ENCODE peak calls at places on chromosomes 13 and 19, in seven cellular contexts. One of them, this sample, is unnamed.

GRCh38 chr19:47649588-47649987 is 40.7 kb downstream of the BICRA start:
- DNase-seq in CD8-positive, alpha-beta memory T cell: no peak
- DNase-seq in WERI-Rb-1: no peak
- DNase-seq in heart right ventricle: no peak
- DNase-seq in IMR-90: no peak
- DNase-seq in CD4-positive, CD25-positive, alpha-beta regulatory T cell: no peak
- DNase-seq in naive thymus-derived CD4-positive, alpha-beta T cell: no peak
- DNase-seq in this sample: no peak

GRCh38 chr13:110116072-110116487 is 190.9 kb downstream of the COL4A1 start:
- DNase-seq in CD8-positive, alpha-beta memory T cell: no peak
- DNase-seq in WERI-Rb-1: peak; percentile 78
- DNase-seq in heart right ventricle: peak; percentile 67
- DNase-seq in IMR-90: peak; percentile 60
- DNase-seq in CD4-positive, CD25-positive, alpha-beta regulatory T cell: peak; percentile 10
- DNase-seq in naive thymus-derived CD4-positive, alpha-beta T cell: peak; percentile 33
- DNase-seq in this sample: peak; percentile 24

GRCh38 chr13:48853381-48854102 is 122.2 kb upstream of the FNDC3A start:
- DNase-seq in CD8-positive, alpha-beta memory T cell: no peak
- DNase-seq in WERI-Rb-1: no peak
- DNase-seq in heart right ventricle: no peak
- DNase-seq in IMR-90: peak; percentile 67
- DNase-seq in CD4-positive, CD25-positive, alpha-beta regulatory T cell: no peak
- DNase-seq in naive thymus-derived CD4-positive, alpha-beta T cell: no peak
- DNase-seq in this sample: no peak

GRCh38 chr19:28424041-28424440 is 788.9 kb downstream of the UQCRFS1 start:
- DNase-seq in CD8-positive, alpha-beta memory T cell: no peak
- DNase-seq in WERI-Rb-1: no peak
- DNase-seq in heart right ventricle: no peak
- DNase-seq in IMR-90: no peak
- DNase-seq in CD4-positive, CD25-positive, alpha-beta regulatory T cell: no peak
- DNase-seq in naive thymus-derived CD4-positive, alpha-beta T cell: no peak
- DNase-seq in this sample: no peak

GRCh38 chr19:29630661-29631060 is 24.6 kb downstream of the POP4 start:
- DNase-seq in CD8-positive, alpha-beta memory T cell: no peak
- DNase-seq in WERI-Rb-1: no peak
- DNase-seq in heart right ventricle: no peak
- DNase-seq in IMR-90: no peak
- DNase-seq in CD4-positive, CD25-positive, alpha-beta regulatory T cell: no peak
- DNase-seq in naive thymus-derived CD4-positive, alpha-beta T cell: no peak
- DNase-seq in this sample: no peak

GRCh38 chr13:23081901-23082300 is 98.9 kb upstream of the SGCG start:
- DNase-seq in CD8-positive, alpha-beta memory T cell: no peak
- DNase-seq in WERI-Rb-1: no peak
- DNase-seq in heart right ventricle: no peak
- DNase-seq in IMR-90: no peak
- DNase-seq in CD4-positive, CD25-positive, alpha-beta regulatory T cell: no peak
- DNase-seq in naive thymus-derived CD4-positive, alpha-beta T cell: no peak
- DNase-seq in this sample: no peak

GRCh38 chr19:11179716-11180297 is 17.5 kb downstream of the KANK2 start:
- DNase-seq in CD8-positive, alpha-beta memory T cell: no peak
- DNase-seq in WERI-Rb-1: no peak
- DNase-seq in heart right ventricle: no peak
- DNase-seq in IMR-90: no peak
- DNase-seq in CD4-positive, CD25-positive, alpha-beta regulatory T cell: no peak
- DNase-seq in naive thymus-derived CD4-positive, alpha-beta T cell: no peak
- DNase-seq in this sample: no peak

GRCh38 chr19:2460245-2460644 is 3.5 kb upstream of the LMNB2 start:
- DNase-seq in CD8-positive, alpha-beta memory T cell: no peak
- DNase-seq in WERI-Rb-1: no peak
- DNase-seq in heart right ventricle: no peak
- DNase-seq in IMR-90: no peak
- DNase-seq in CD4-positive, CD25-positive, alpha-beta regulatory T cell: no peak
- DNase-seq in naive thymus-derived CD4-positive, alpha-beta T cell: no peak
- DNase-seq in this sample: no peak

GRCh38 chr19:50607874-50608785 is 31.6 kb downstream of the SYT3 start:
- DNase-seq in CD8-positive, alpha-beta memory T cell: peak; percentile 60
- DNase-seq in WERI-Rb-1: peak; percentile 97
- DNase-seq in heart right ventricle: peak; percentile 72
- DNase-seq in IMR-90: peak; percentile 67
- DNase-seq in CD4-positive, CD25-positive, alpha-beta regulatory T cell: peak; percentile 60
- DNase-seq in naive thymus-derived CD4-positive, alpha-beta T cell: peak; percentile 21
- DNase-seq in this sample: peak; percentile 25

GRCh38 chr19:23558541-23558940 is 128.5 kb downstream of the ZNF675 start:
- DNase-seq in CD8-positive, alpha-beta memory T cell: no peak
- DNase-seq in WERI-Rb-1: no peak
- DNase-seq in heart right ventricle: no peak
- DNase-seq in IMR-90: no peak
- DNase-seq in CD4-positive, CD25-positive, alpha-beta regulatory T cell: no peak
- DNase-seq in naive thymus-derived CD4-positive, alpha-beta T cell: no peak
- DNase-seq in this sample: no peak

GRCh38 chr19:17866312-17867012 is 5.3 kb upstream of the SLC5A5 start:
- DNase-seq in CD8-positive, alpha-beta memory T cell: no peak
- DNase-seq in WERI-Rb-1: no peak
- DNase-seq in heart right ventricle: no peak
- DNase-seq in IMR-90: no peak
- DNase-seq in CD4-positive, CD25-positive, alpha-beta regulatory T cell: no peak
- DNase-seq in naive thymus-derived CD4-positive, alpha-beta T cell: no peak
- DNase-seq in this sample: no peak

GRCh38 chr19:3665681-3666544 is 34.4 kb downstream of the PIP5K1C start:
- DNase-seq in CD8-positive, alpha-beta memory T cell: peak; percentile 82
- DNase-seq in WERI-Rb-1: peak; percentile 67
- DNase-seq in heart right ventricle: peak; percentile 80
- DNase-seq in IMR-90: no peak
- DNase-seq in CD4-positive, CD25-positive, alpha-beta regulatory T cell: peak; percentile 73
- DNase-seq in naive thymus-derived CD4-positive, alpha-beta T cell: peak; percentile 81
- DNase-seq in this sample: peak; percentile 64

GRCh38 chr13:39052944-39053343 is 14.7 kb downstream of the NHLRC3 start:
- DNase-seq in CD8-positive, alpha-beta memory T cell: no peak
- DNase-seq in WERI-Rb-1: no peak
- DNase-seq in heart right ventricle: no peak
- DNase-seq in IMR-90: no peak
- DNase-seq in CD4-positive, CD25-positive, alpha-beta regulatory T cell: no peak
- DNase-seq in naive thymus-derived CD4-positive, alpha-beta T cell: no peak
- DNase-seq in this sample: no peak

GRCh38 chr13:26722321-26722720 is 38.3 kb downstream of the GPR12 start:
- DNase-seq in CD8-positive, alpha-beta memory T cell: no peak
- DNase-seq in WERI-Rb-1: no peak
- DNase-seq in heart right ventricle: no peak
- DNase-seq in IMR-90: no peak
- DNase-seq in CD4-positive, CD25-positive, alpha-beta regulatory T cell: no peak
- DNase-seq in naive thymus-derived CD4-positive, alpha-beta T cell: no peak
- DNase-seq in this sample: no peak

GRCh38 chr13:66967825-66968597 is 262.1 kb downstream of the PCDH9 start:
- DNase-seq in CD8-positive, alpha-beta memory T cell: no peak
- DNase-seq in WERI-Rb-1: no peak
- DNase-seq in heart right ventricle: no peak
- DNase-seq in IMR-90: peak; percentile 25
- DNase-seq in CD4-positive, CD25-positive, alpha-beta regulatory T cell: no peak
- DNase-seq in naive thymus-derived CD4-positive, alpha-beta T cell: no peak
- DNase-seq in this sample: no peak

GRCh38 chr13:89163081-89163480 is 1491.9 kb downstream of the SLITRK5 start:
- DNase-seq in CD8-positive, alpha-beta memory T cell: no peak
- DNase-seq in WERI-Rb-1: no peak
- DNase-seq in heart right ventricle: no peak
- DNase-seq in IMR-90: no peak
- DNase-seq in CD4-positive, CD25-positive, alpha-beta regulatory T cell: no peak
- DNase-seq in naive thymus-derived CD4-positive, alpha-beta T cell: no peak
- DNase-seq in this sample: no peak

GRCh38 chr13:75704194-75704941 is 68.2 kb downstream of the LMO7 start:
- DNase-seq in CD8-positive, alpha-beta memory T cell: no peak
- DNase-seq in WERI-Rb-1: no peak
- DNase-seq in heart right ventricle: no peak
- DNase-seq in IMR-90: peak; percentile 85
- DNase-seq in CD4-positive, CD25-positive, alpha-beta regulatory T cell: no peak
- DNase-seq in naive thymus-derived CD4-positive, alpha-beta T cell: no peak
- DNase-seq in this sample: no peak

GRCh38 chr13:111330211-111330610 is 9.8 kb downstream of the TEX29 start:
- DNase-seq in CD8-positive, alpha-beta memory T cell: no peak
- DNase-seq in WERI-Rb-1: no peak
- DNase-seq in heart right ventricle: no peak
- DNase-seq in IMR-90: no peak
- DNase-seq in CD4-positive, CD25-positive, alpha-beta regulatory T cell: no peak
- DNase-seq in naive thymus-derived CD4-positive, alpha-beta T cell: no peak
- DNase-seq in this sample: no peak

GRCh38 chr13:93397619-93398018 is 171.0 kb downstream of the GPC6 start:
- DNase-seq in CD8-positive, alpha-beta memory T cell: no peak
- DNase-seq in WERI-Rb-1: no peak
- DNase-seq in heart right ventricle: no peak
- DNase-seq in IMR-90: no peak
- DNase-seq in CD4-positive, CD25-positive, alpha-beta regulatory T cell: no peak
- DNase-seq in naive thymus-derived CD4-positive, alpha-beta T cell: no peak
- DNase-seq in this sample: no peak

GRCh38 chr19:18790566-18791314 is at the start of gene COMP:
- DNase-seq in CD8-positive, alpha-beta memory T cell: no peak
- DNase-seq in WERI-Rb-1: no peak
- DNase-seq in heart right ventricle: no peak
- DNase-seq in IMR-90: no peak
- DNase-seq in CD4-positive, CD25-positive, alpha-beta regulatory T cell: no peak
- DNase-seq in naive thymus-derived CD4-positive, alpha-beta T cell: no peak
- DNase-seq in this sample: no peak

GRCh38 chr13:112957295-112957677 is 11.7 kb upstream of the MCF2L start:
- DNase-seq in CD8-positive, alpha-beta memory T cell: no peak
- DNase-seq in WERI-Rb-1: no peak
- DNase-seq in heart right ventricle: no peak
- DNase-seq in IMR-90: no peak
- DNase-seq in CD4-positive, CD25-positive, alpha-beta regulatory T cell: no peak
- DNase-seq in naive thymus-derived CD4-positive, alpha-beta T cell: no peak
- DNase-seq in this sample: no peak

GRCh38 chr13:24184855-24185254 is 24.3 kb downstream of the SPATA13 start:
- DNase-seq in CD8-positive, alpha-beta memory T cell: no peak
- DNase-seq in WERI-Rb-1: no peak
- DNase-seq in heart right ventricle: no peak
- DNase-seq in IMR-90: no peak
- DNase-seq in CD4-positive, CD25-positive, alpha-beta regulatory T cell: no peak
- DNase-seq in naive thymus-derived CD4-positive, alpha-beta T cell: no peak
- DNase-seq in this sample: no peak

GRCh38 chr19:15562861-15563260 is 52.2 kb upstream of the CYP4F8 start:
- DNase-seq in CD8-positive, alpha-beta memory T cell: no peak
- DNase-seq in WERI-Rb-1: peak; percentile 28
- DNase-seq in heart right ventricle: no peak
- DNase-seq in IMR-90: peak; percentile 4
- DNase-seq in CD4-positive, CD25-positive, alpha-beta regulatory T cell: no peak
- DNase-seq in naive thymus-derived CD4-positive, alpha-beta T cell: no peak
- DNase-seq in this sample: no peak
- H3K9me3 ChIP-seq in CD8-positive, alpha-beta memory T cell: no peaks in the 10 kb centered on the region
- H3K9me3 ChIP-seq in WERI-Rb-1: peaks cover 5% of the 10 kb centered on the region
- H3K9me3 ChIP-seq in heart right ventricle: no peaks in the 10 kb centered on the region
- H3K9me3 ChIP-seq in IMR-90: no peaks in the 10 kb centered on the region
- H3K9me3 ChIP-seq in CD4-positive, CD25-positive, alpha-beta regulatory T cell: no peaks in the 10 kb centered on the region
- H3K9me3 ChIP-seq in naive thymus-derived CD4-positive, alpha-beta T cell: no peaks in the 10 kb centered on the region
- H3K9me3 ChIP-seq in this sample: no peaks in the 10 kb centered on the region

GRCh38 chr19:55490478-55491436 is 2.5 kb downstream of the SSC5D start:
- DNase-seq in CD8-positive, alpha-beta memory T cell: no peak
- DNase-seq in WERI-Rb-1: no peak
- DNase-seq in heart right ventricle: no peak
- DNase-seq in IMR-90: no peak
- DNase-seq in CD4-positive, CD25-positive, alpha-beta regulatory T cell: no peak
- DNase-seq in naive thymus-derived CD4-positive, alpha-beta T cell: no peak
- DNase-seq in this sample: no peak
- H3K9me3 ChIP-seq in CD8-positive, alpha-beta memory T cell: no peaks in the 10 kb centered on the region
- H3K9me3 ChIP-seq in WERI-Rb-1: no peaks in the 10 kb centered on the region
- H3K9me3 ChIP-seq in heart right ventricle: no peaks in the 10 kb centered on the region
- H3K9me3 ChIP-seq in IMR-90: no peaks in the 10 kb centered on the region
- H3K9me3 ChIP-seq in CD4-positive, CD25-positive, alpha-beta regulatory T cell: no peaks in the 10 kb centered on the region
- H3K9me3 ChIP-seq in naive thymus-derived CD4-positive, alpha-beta T cell: no peaks in the 10 kb centered on the region
- H3K9me3 ChIP-seq in this sample: no peaks in the 10 kb centered on the region

DNA sequence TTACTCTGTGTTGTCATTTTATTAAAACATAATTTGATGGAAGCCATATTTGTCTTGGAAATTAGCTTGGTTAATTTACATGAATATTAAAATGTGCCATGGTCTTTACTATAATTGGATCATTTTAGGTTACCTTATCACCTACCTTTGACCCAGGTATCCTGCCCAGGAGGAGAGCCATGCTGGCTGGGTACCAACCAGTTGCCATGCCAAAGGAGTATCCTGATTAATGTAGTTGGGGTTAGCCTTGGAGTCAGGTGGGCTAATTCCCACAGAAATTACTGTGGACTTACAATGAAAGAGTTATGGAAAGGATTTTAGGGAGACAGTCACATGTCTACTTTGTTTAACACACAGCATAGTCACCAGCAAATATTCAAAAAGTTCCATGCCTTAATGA is 32.0 kb downstream of the NDFIP2 start:
- DNase-seq in CD8-positive, alpha-beta memory T cell: no peak
- DNase-seq in WERI-Rb-1: no peak
- DNase-seq in heart right ventricle: no peak
- DNase-seq in IMR-90: no peak
- DNase-seq in CD4-positive, CD25-positive, alpha-beta regulatory T cell: no peak
- DNase-seq in naive thymus-derived CD4-positive, alpha-beta T cell: no peak
- DNase-seq in this sample: no peak
- H3K9me3 ChIP-seq in CD8-positive, alpha-beta memory T cell: no peaks in the 10 kb centered on the region
- H3K9me3 ChIP-seq in WERI-Rb-1: no peaks in the 10 kb centered on the region
- H3K9me3 ChIP-seq in heart right ventricle: no peaks in the 10 kb centered on the region
- H3K9me3 ChIP-seq in IMR-90: no peaks in the 10 kb centered on the region
- H3K9me3 ChIP-seq in CD4-positive, CD25-positive, alpha-beta regulatory T cell: no peaks in the 10 kb centered on the region
- H3K9me3 ChIP-seq in naive thymus-derived CD4-positive, alpha-beta T cell: no peaks in the 10 kb centered on the region
- H3K9me3 ChIP-seq in this sample: no peaks in the 10 kb centered on the region

GRCh38 chr19:14150770-14151661 is 14.6 kb upstream of the ASF1B start:
- DNase-seq in CD8-positive, alpha-beta memory T cell: no peak
- DNase-seq in WERI-Rb-1: no peak
- DNase-seq in heart right ventricle: no peak
- DNase-seq in IMR-90: no peak
- DNase-seq in CD4-positive, CD25-positive, alpha-beta regulatory T cell: no peak
- DNase-seq in naive thymus-derived CD4-positive, alpha-beta T cell: no peak
- DNase-seq in this sample: no peak

GRCh38 chr19:14150041-14150769 is 13.8 kb upstream of the ASF1B start:
- DNase-seq in CD8-positive, alpha-beta memory T cell: no peak
- DNase-seq in WERI-Rb-1: peak; percentile 25
- DNase-seq in heart right ventricle: no peak
- DNase-seq in IMR-90: no peak
- DNase-seq in CD4-positive, CD25-positive, alpha-beta regulatory T cell: no peak
- DNase-seq in naive thymus-derived CD4-positive, alpha-beta T cell: no peak
- DNase-seq in this sample: no peak

GRCh38 chr19:14147797-14148605 is 11.6 kb upstream of the ASF1B start:
- DNase-seq in CD8-positive, alpha-beta memory T cell: peak; percentile 56
- DNase-seq in WERI-Rb-1: peak; percentile 77
- DNase-seq in heart right ventricle: peak; percentile 79
- DNase-seq in IMR-90: peak; percentile 57
- DNase-seq in CD4-positive, CD25-positive, alpha-beta regulatory T cell: peak; percentile 42
- DNase-seq in naive thymus-derived CD4-positive, alpha-beta T cell: no peak
- DNase-seq in this sample: peak; percentile 36

GRCh38 chr19:14149011-14149410 is 12.6 kb upstream of the ASF1B start:
- DNase-seq in CD8-positive, alpha-beta memory T cell: no peak
- DNase-seq in WERI-Rb-1: no peak
- DNase-seq in heart right ventricle: no peak
- DNase-seq in IMR-90: no peak
- DNase-seq in CD4-positive, CD25-positive, alpha-beta regulatory T cell: no peak
- DNase-seq in naive thymus-derived CD4-positive, alpha-beta T cell: no peak
- DNase-seq in this sample: no peak

DNA sequence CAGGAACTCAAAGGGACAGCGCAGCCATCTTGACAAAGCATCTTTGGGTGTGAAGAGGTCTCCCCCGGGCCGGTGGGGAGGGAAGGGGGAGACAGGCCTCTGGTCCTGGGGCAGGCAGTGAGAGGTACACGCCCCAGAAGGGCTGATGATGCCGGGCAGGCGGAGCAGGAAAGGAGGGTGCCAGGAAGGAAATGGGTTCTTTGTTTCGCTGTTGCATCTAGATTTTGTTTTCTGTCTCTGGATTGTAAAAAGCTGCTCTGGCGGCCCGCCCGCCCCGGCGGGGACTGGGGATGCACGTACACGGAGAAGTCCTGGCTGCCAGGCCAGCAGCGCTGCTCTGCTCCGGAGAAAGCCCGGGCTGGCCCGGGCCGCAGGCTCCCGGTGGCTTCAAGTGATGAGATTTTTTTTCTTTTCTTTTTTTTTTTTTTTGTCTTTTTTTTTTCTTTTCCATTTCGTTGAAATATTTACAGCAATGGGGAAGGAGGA is 13.2 kb upstream of the ASF1B start:
- DNase-seq in CD8-positive, alpha-beta memory T cell: peak; percentile 69
- DNase-seq in WERI-Rb-1: no peak
- DNase-seq in heart right ventricle: peak; percentile 87
- DNase-seq in IMR-90: no peak
- DNase-seq in CD4-positive, CD25-positive, alpha-beta regulatory T cell: peak; percentile 66
- DNase-seq in naive thymus-derived CD4-positive, alpha-beta T cell: peak; percentile 41
- DNase-seq in this sample: peak; percentile 32
- H3K9me3 ChIP-seq in CD8-positive, alpha-beta memory T cell: no peaks in the 10 kb centered on the region
- H3K9me3 ChIP-seq in WERI-Rb-1: no peaks in the 10 kb centered on the region
- H3K9me3 ChIP-seq in heart right ventricle: no peaks in the 10 kb centered on the region
- H3K9me3 ChIP-seq in IMR-90: no peaks in the 10 kb centered on the region
- H3K9me3 ChIP-seq in CD4-positive, CD25-positive, alpha-beta regulatory T cell: no peaks in the 10 kb centered on the region
- H3K9me3 ChIP-seq in naive thymus-derived CD4-positive, alpha-beta T cell: no peaks in the 10 kb centered on the region
- H3K9me3 ChIP-seq in this sample: no peaks in the 10 kb centered on the region

This sample was measured in T-helper 17 cell.